ENCODE peak calls at places on chromosomes 7 and 10, in nine cellular contexts. Z is NB4, T is PC-9, S is BE2C, C is sigmoid colon, X is AG04450, N is A549, M is aorta, F is BJ. O is an unnamed sample.

GRCh38 chr10:131310904-131311660 is 439 bp downstream of the TCERG1L start:
- DNase-seq in Z (no peak), T (no peak), S (no peak), C (no peak), X (no peak), N (no peak), M (no peak), F (no peak), O (no peak)

GRCh38 chr7:66687186-66687585 is 53.3 kb upstream of the RABGEF1 start:
- DNase-seq in Z (no peak), T (no peak), S (no peak), C (no peak), X (no peak), N (no peak), M (no peak), F (no peak), O (no peak)

GRCh38 chr10:70331486-70332268 is 47.9 kb upstream of the NPFFR1 start:
- DNase-seq in Z (peak), T (peak), S (peak), C (peak), X (peak), N (peak), M (no peak), F (peak), O (peak)

GRCh38 chr7:119562839-119563238 is 710.1 kb upstream of the KCND2 start:
- DNase-seq in Z (no peak), T (no peak), S (no peak), C (no peak), X (no peak), N (no peak), M (no peak), F (no peak), O (no peak)

GRCh38 chr7:95691464-95691863 is 80.9 kb upstream of the DYNC1I1 start:
- DNase-seq in Z (no peak), T (no peak), S (no peak), C (no peak), X (no peak), N (no peak), M (no peak), F (no peak), O (no peak)

GRCh38 chr7:23471090-23471859 is 984 bp upstream of the IGF2BP3 start:
- DNase-seq in Z (peak), T (peak), S (peak), C (no peak), X (no peak), N (peak), M (no peak), F (no peak), O (no peak)

GRCh38 chr7:54960517-54960916 is 58.3 kb upstream of the EGFR start:
- DNase-seq in Z (peak), T (peak), S (no peak), C (no peak), X (no peak), N (no peak), M (no peak), F (no peak), O (no peak)

GRCh38 chr10:62839595-62839994 is 23.4 kb upstream of the EGR2 start:
- DNase-seq in Z (no peak), T (no peak), S (no peak), C (no peak), X (no peak), N (no peak), M (no peak), F (no peak), O (no peak)

GRCh38 chr10:50636576-50636975 is 12.8 kb upstream of the SGMS1 start:
- DNase-seq in Z (peak), T (peak), S (no peak), C (no peak), X (no peak), N (no peak), M (no peak), F (no peak), O (no peak)

GRCh38 chr7:16318989-16319915 is 102.1 kb downstream of the CRPPA start:
- DNase-seq in Z (no peak), T (peak), S (peak), C (no peak), X (no peak), N (peak), M (no peak), F (no peak), O (no peak)

GRCh38 chr7:50588937-50589336 is 23.7 kb upstream of the DDC start:
- DNase-seq in Z (peak), T (no peak), S (no peak), C (no peak), X (no peak), N (no peak), M (no peak), F (no peak), O (no peak)

GRCh38 chr10:30553625-30554442 is 75.7 kb downstream of the LYZL2 start:
- DNase-seq in Z (peak), T (no peak), S (peak), C (peak), X (no peak), N (peak), M (peak), F (peak), O (peak)

GRCh38 chr10:34176351-34176750 is 638.7 kb downstream of the PARD3 start:
- DNase-seq in Z (no peak), T (no peak), S (no peak), C (no peak), X (no peak), N (no peak), M (no peak), F (no peak), O (no peak)

GRCh38 chr7:156082048-156082447 is 269.8 kb upstream of the SHH start:
- DNase-seq in Z (no peak), T (no peak), S (no peak), C (peak), X (no peak), N (no peak), M (no peak), F (no peak), O (no peak)

GRCh38 chr10:104630731-104631130 is 10.4 kb upstream of the SORCS3 start:
- DNase-seq in Z (no peak), T (no peak), S (no peak), C (no peak), X (no peak), N (no peak), M (no peak), F (no peak), O (no peak)

GRCh38 chr10:4902571-4903011 is 60.6 kb upstream of the AKR1C1 start:
- DNase-seq in Z (no peak), T (no peak), S (no peak), C (no peak), X (no peak), N (no peak), M (no peak), F (no peak), O (no peak)

GRCh38 chr7:143514995-143515735 is 37.5 kb downstream of the TAS2R41 start:
- DNase-seq in Z (no peak), T (no peak), S (no peak), C (no peak), X (no peak), N (no peak), M (no peak), F (no peak), O (no peak)

GRCh38 chr7:155530601-155531000 is 15.8 kb downstream of the CNPY1 start:
- DNase-seq in Z (no peak), T (no peak), S (no peak), C (peak), X (no peak), N (no peak), M (no peak), F (no peak), O (no peak)

GRCh38 chr10:73433538-73433867 is at the start of gene MSS51:
- DNase-seq in Z (no peak), T (no peak), S (no peak), C (no peak), X (no peak), N (no peak), M (no peak), F (no peak), O (peak)

GRCh38 chr7:30470783-30471182 is 7.8 kb downstream of the NOD1 start:
- DNase-seq in Z (no peak), T (no peak), S (no peak), C (peak), X (no peak), N (no peak), M (no peak), F (peak), O (no peak)

GRCh38 chr7:41449286-41449685 is 253.6 kb downstream of the INHBA start:
- DNase-seq in Z (no peak), T (no peak), S (no peak), C (no peak), X (no peak), N (no peak), M (no peak), F (no peak), O (no peak)

GRCh38 chr10:133261726-133262325 is 14.8 kb downstream of the ADAM8 start:
- DNase-seq in Z (peak), T (no peak), S (peak), C (peak), X (no peak), N (peak), M (peak), F (no peak), O (peak)

GRCh38 chr10:70778267-70778924 is 6.8 kb downstream of the TBATA start:
- DNase-seq in Z (no peak), T (no peak), S (no peak), C (no peak), X (no peak), N (no peak), M (no peak), F (no peak), O (no peak)

GRCh38 chr10:94343159-94343558 is 19.6 kb downstream of the NOC3L start:
- DNase-seq in Z (no peak), T (no peak), S (no peak), C (no peak), X (no peak), N (no peak), M (no peak), F (no peak), O (no peak)

GRCh38 chr10:692682-693351 is 3.3 kb upstream of the DIP2C start:
- DNase-seq in Z (no peak), T (no peak), S (no peak), C (no peak), X (no peak), N (no peak), M (no peak), F (no peak), O (no peak)

GRCh38 chr10:10911471-10911921 is 106.2 kb upstream of the CELF2 start:
- DNase-seq in Z (no peak), T (peak), S (no peak), C (peak), X (peak), N (no peak), M (peak), F (peak), O (peak)

GRCh38 chr10:20970708-20971107 is 73.6 kb upstream of the NEBL start:
- DNase-seq in Z (no peak), T (no peak), S (no peak), C (no peak), X (no peak), N (no peak), M (no peak), F (no peak), O (no peak)

GRCh38 chr10:79328737-79329504 is 18.3 kb upstream of the PPIF start:
- DNase-seq in Z (no peak), T (peak), S (no peak), C (peak), X (no peak), N (peak), M (no peak), F (no peak), O (no peak)

GRCh38 chr10:54607983-54608382 is 193.0 kb downstream of the PCDH15 start:
- DNase-seq in Z (no peak), T (no peak), S (no peak), C (no peak), X (no peak), N (no peak), M (no peak), F (no peak), O (no peak)

GRCh38 chr10:43140414-43140813 is 2.2 kb downstream of the CSGALNACT2 start:
- DNase-seq in Z (peak), T (peak), S (no peak), C (no peak), X (peak), N (peak), M (no peak), F (peak), O (no peak)

GRCh38 chr10:89887830-89888229 is 186.4 kb downstream of the KIF20B start:
- DNase-seq in Z (no peak), T (no peak), S (no peak), C (no peak), X (no peak), N (no peak), M (peak), F (peak), O (no peak)

GRCh38 chr7:147638566-147638965 is 952.0 kb upstream of the C7orf33 start:
- DNase-seq in Z (no peak), T (no peak), S (no peak), C (no peak), X (no peak), N (no peak), M (no peak), F (no peak), O (no peak)
- H3K4me3 ChIP-seq in Z (no peak), T (no peak), S (no peak), C (no peak), X (no peak), N (no peak), M (no peak), F (no peak), O (no peak)

DNA sequence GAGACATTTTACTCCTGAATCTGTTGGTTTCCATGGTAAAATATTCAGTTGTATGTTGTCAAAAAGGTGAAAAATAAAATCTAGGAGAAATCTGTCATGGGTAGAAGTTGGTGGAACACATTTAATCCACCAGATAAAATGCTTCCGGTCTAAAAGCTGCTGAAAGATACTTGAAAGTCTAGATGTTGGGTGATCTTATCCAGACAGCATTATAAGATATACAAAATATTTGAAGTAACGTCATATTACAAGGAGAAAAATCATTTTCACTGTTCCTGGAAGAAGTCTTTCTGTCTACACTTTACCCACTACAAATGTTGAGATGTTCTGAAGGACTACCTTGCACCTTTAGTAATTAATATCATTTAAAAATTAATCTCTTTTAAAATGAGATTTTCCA is 40.9 kb downstream of the CALD1 start:
- DNase-seq in Z (no peak), T (no peak), S (no peak), C (no peak), X (no peak), N (no peak), M (no peak), F (no peak), O (no peak)
- H3K4me3 ChIP-seq in Z (no peak), T (no peak), S (no peak), C (no peak), X (no peak), N (no peak), M (no peak), F (no peak), O (no peak)

DNA sequence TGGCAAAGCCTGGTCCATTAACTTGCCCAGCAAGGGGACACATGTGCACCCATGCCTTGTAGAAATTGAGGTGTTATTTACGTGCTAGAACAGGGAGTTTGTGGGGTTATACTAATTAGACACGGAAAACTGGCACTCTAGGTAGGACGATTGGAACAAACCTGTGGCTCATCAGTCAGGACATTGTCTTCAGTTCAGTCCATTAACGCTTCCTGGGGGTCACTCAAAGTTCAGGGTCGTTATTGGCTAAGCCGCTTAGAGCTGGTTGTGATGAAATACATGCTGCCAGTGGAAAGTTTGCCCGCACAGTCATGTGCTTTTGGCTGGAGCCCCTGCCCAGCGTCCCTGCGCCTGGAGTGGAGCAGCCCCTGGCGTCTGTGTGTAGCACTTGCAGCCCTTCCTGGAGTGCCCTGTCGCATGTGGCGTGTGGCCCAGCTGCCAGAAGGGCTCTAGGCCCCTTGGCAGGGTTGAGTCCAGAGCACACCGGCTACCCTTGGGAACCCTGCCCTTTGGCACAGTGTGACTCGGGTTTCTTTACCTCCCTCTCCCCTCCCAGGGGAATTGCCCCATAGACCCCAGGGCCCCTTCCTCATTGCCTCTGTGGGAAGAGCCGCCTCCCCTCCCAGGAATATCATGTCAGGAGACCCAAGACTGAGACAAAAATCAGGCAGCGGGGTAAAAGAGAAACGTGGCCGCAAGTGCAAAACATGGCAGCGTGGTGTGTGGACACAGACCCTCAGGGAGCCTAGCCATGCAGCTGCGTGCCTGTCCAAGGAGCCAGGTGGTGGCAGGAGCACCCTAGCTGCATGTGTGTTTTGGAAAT is 9.8 kb downstream of the ZNF775 start:
- DNase-seq in Z (peak), T (no peak), S (peak), C (peak), X (no peak), N (no peak), M (peak), F (no peak), O (peak)
- H3K4me3 ChIP-seq in Z (peak), T (no peak), S (no peak), C (no peak), X (no peak), N (no peak), M (no peak), F (no peak), O (no peak)

DNA sequence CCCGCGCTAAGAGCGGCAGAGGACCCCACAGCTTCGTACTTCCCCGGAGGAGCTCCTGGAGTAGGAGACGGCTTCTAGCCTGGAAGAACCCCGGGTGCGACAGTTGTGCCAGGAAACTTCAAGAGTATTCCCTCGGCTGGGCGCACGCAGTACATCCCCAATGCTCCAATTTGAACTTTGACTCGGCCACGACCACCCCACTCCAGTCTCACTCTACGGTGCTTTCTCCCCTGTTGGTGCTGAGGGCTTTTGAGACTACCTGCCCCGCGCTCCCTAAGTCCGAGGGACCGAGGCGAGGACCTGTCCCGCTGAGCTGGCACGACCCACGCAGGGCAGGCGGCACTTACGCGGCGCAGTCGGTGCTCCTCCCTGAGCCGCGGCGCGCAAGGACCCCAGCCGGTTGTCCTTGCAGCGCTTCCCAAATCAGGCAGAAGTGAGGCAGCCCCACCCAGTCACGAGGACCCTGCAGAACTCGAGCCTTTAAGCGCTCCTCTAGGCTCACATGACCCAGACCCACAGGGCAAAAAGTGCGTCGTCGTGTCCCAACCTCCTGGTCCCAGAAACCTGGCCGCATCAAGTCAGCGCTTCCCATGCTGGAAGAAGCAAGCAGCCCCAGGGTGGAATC is at the start of gene CPVL:
- DNase-seq in Z (no peak), T (no peak), S (peak), C (peak), X (no peak), N (no peak), M (peak), F (no peak), O (peak)
- H3K4me3 ChIP-seq in Z (no peak), T (no peak), S (peak), C (peak), X (no peak), N (no peak), M (no peak), F (no peak), O (peak)

DNA sequence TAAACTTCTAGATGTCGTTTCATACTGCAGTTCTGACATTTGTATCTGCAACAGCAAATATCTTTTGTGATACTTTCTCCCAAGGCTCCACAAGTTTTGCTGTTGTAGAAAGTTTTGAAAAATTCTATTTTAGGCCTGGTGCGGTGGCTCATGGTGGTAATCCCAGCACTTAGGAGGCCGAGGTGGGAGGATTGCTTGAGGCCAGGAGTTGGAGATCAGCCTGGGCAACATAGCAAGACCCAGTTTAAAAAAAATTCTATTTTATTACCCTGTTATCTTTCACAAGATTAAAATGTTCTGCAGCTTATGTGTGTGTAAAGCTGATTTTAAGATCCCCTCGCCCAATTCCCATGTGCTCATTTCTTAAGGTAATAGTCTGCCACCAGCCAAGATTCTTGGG is 1.4 kb downstream of the SND1 start:
- DNase-seq in Z (no peak), T (no peak), S (no peak), C (no peak), X (no peak), N (no peak), M (no peak), F (no peak), O (no peak)
- H3K4me3 ChIP-seq in Z (peak), T (peak), S (peak), C (no peak), X (peak), N (peak), M (no peak), F (peak), O (peak)

DNA sequence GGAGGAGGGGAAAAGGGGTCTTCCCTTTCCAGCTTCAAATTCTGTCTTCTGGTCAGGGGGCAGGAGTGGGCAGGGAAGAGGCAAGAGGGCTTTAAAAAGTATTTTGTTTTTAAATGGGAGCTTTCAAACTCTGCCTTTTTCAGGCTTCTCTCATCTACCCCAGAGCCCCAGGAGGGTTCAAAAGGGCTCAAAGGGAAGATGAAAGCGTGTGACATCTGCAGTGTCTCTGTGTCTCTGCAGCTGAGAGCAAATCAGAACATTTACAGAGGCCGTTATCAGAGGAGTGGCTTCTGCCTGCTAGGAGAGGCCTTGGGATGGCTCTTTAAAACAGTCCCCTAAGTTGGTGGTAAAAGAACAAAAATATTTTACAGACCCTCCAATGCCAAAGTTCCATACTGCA is 30.3 kb downstream of the TRIM8 start:
- DNase-seq in Z (no peak), T (no peak), S (peak), C (no peak), X (no peak), N (no peak), M (no peak), F (no peak), O (no peak)
- H3K4me3 ChIP-seq in Z (no peak), T (no peak), S (peak), C (peak), X (no peak), N (no peak), M (no peak), F (no peak), O (peak)